ENCODE peak calls at places on chromosomes 11 and 22, in ten cellular contexts. Q, T, F, L, U, N, A, S, B and I are unnamed samples.

GRCh38 chr22:25827415-25827814 is 85.4 kb downstream of the MYO18B start:
- DNase-seq in Q (peak; percentile 36), T (no peak), F (no peak), L (no peak), U (no peak), N (no peak), A (no peak), S (no peak), B (no peak), I (no peak)

GRCh38 chr11:65817815-65818680 is 15.7 kb upstream of the SNX32 start:
- DNase-seq in Q (peak; percentile 86), T (peak; percentile 94), F (peak; percentile 90), L (peak; percentile 98), U (peak; percentile 94), N (peak; percentile 100), A (peak; percentile 99), S (peak; percentile 91), B (peak; percentile 97), I (peak; percentile 95)

GRCh38 chr11:121722431-121723256 is 269.9 kb upstream of the SORL1-AS1 start:
- DNase-seq in Q (peak; percentile 89), T (no peak), F (peak; percentile 73), L (no peak), U (no peak), N (peak; percentile 89), A (no peak), S (no peak), B (peak; percentile 16), I (peak; percentile 10)

GRCh38 chr22:33883561-33883960 is 36.7 kb downstream of the LARGE1 start:
- DNase-seq in Q (no peak), T (no peak), F (no peak), L (no peak), U (no peak), N (no peak), A (no peak), S (no peak), B (no peak), I (no peak)

GRCh38 chr22:29879738-29880137 is 3.2 kb upstream of the MTMR3 start:
- DNase-seq in Q (no peak), T (no peak), F (no peak), L (no peak), U (no peak), N (no peak), A (no peak), S (peak; percentile 71), B (no peak), I (no peak)

GRCh38 chr11:11946180-11946579 is 62.2 kb downstream of the DKK3 start:
- DNase-seq in Q (no peak), T (no peak), F (no peak), L (no peak), U (no peak), N (no peak), A (no peak), S (no peak), B (no peak), I (no peak)

GRCh38 chr11:1307998-1308744 is 1.3 kb downstream of the TOLLIP start:
- DNase-seq in Q (no peak), T (no peak), F (no peak), L (peak; percentile 15), U (no peak), N (no peak), A (peak; percentile 76), S (no peak), B (no peak), I (peak; percentile 17)

GRCh38 chr11:111334495-111335123 is 36.3 kb downstream of the POU2AF3 start:
- DNase-seq in Q (no peak), T (no peak), F (no peak), L (no peak), U (no peak), N (no peak), A (no peak), S (no peak), B (no peak), I (no peak)

GRCh38 chr22:41171996-41172395 is 33.1 kb upstream of the L3MBTL2 start:
- DNase-seq in Q (no peak), T (no peak), F (no peak), L (no peak), U (no peak), N (no peak), A (no peak), S (no peak), B (no peak), I (no peak)

GRCh38 chr11:92296138-92296515 is 71.5 kb downstream of the FAT3 start:
- DNase-seq in Q (no peak), T (no peak), F (no peak), L (no peak), U (no peak), N (no peak), A (no peak), S (no peak), B (no peak), I (no peak)

GRCh38 chr11:14644396-14645246 is 1.0 kb downstream of the PDE3B start:
- DNase-seq in Q (peak; percentile 53), T (peak; percentile 27), F (no peak), L (peak; percentile 11), U (no peak), N (peak; percentile 81), A (peak; percentile 92), S (no peak), B (peak; percentile 62), I (no peak)

GRCh38 chr11:69371731-69372588 is 78.0 kb downstream of the MYEOV start:
- DNase-seq in Q (no peak), T (no peak), F (peak; percentile 9), L (no peak), U (no peak), N (peak; percentile 65), A (peak; percentile 60), S (no peak), B (peak; percentile 12), I (no peak)

GRCh38 chr11:31943056-31943780 is 132.1 kb upstream of the PAX6 start:
- DNase-seq in Q (no peak), T (no peak), F (no peak), L (peak; percentile 51), U (no peak), N (no peak), A (no peak), S (no peak), B (peak; percentile 33), I (peak; percentile 34)

GRCh38 chr11:85347291-85347690 is 279.9 kb downstream of the DLG2 start:
- DNase-seq in Q (no peak), T (no peak), F (no peak), L (no peak), U (no peak), N (no peak), A (no peak), S (no peak), B (no peak), I (no peak)

GRCh38 chr11:2578934-2579280 is 120.9 kb downstream of the KCNQ1OT1 start:
- DNase-seq in Q (no peak), T (no peak), F (no peak), L (no peak), U (no peak), N (no peak), A (peak; percentile 43), S (no peak), B (no peak), I (no peak)

GRCh38 chr11:6557761-6558674 is 45.4 kb downstream of the RRP8 start:
- DNase-seq in Q (no peak), T (no peak), F (no peak), L (no peak), U (no peak), N (peak; percentile 45), A (peak; percentile 53), S (no peak), B (no peak), I (peak; percentile 8)

GRCh38 chr11:118153516-118153915 is 893 bp upstream of the SCN4B start:
- DNase-seq in Q (no peak), T (no peak), F (no peak), L (no peak), U (no peak), N (no peak), A (no peak), S (no peak), B (no peak), I (no peak)

GRCh38 chr11:17978553-17979287 is 34.1 kb downstream of the SERGEF start:
- DNase-seq in Q (peak; percentile 33), T (no peak), F (no peak), L (peak; percentile 51), U (no peak), N (no peak), A (no peak), S (peak; percentile 63), B (peak; percentile 46), I (peak; percentile 31)

GRCh38 chr22:30584441-30584840 is 7.3 kb downstream of the PES1 start:
- DNase-seq in Q (no peak), T (no peak), F (no peak), L (no peak), U (no peak), N (no peak), A (no peak), S (no peak), B (no peak), I (no peak)

GRCh38 chr22:44753189-44754042 is 1.0 kb downstream of the ARHGAP8 start:
- DNase-seq in Q (no peak), T (no peak), F (no peak), L (no peak), U (no peak), N (no peak), A (peak; percentile 24), S (no peak), B (no peak), I (no peak)

GRCh38 chr11:76237914-76238313 is 31.6 kb upstream of the WNT11 start:
- DNase-seq in Q (no peak), T (no peak), F (no peak), L (no peak), U (no peak), N (no peak), A (no peak), S (peak; percentile 30), B (no peak), I (no peak)

GRCh38 chr22:49838771-49839717 is 11.4 kb upstream of the BRD1 start:
- DNase-seq in Q (no peak), T (peak; percentile 73), F (no peak), L (peak; percentile 83), U (peak; percentile 80), N (peak; percentile 75), A (peak; percentile 89), S (no peak), B (peak; percentile 80), I (peak; percentile 71)

GRCh38 chr11:64619196-64619595 is 28.2 kb downstream of the SLC22A12 start:
- DNase-seq in Q (peak; percentile 73), T (no peak), F (no peak), L (no peak), U (no peak), N (no peak), A (no peak), S (no peak), B (no peak), I (no peak)

GRCh38 chr11:64131657-64132387 is 34.1 kb downstream of the MACROD1 start:
- DNase-seq in Q (no peak), T (no peak), F (no peak), L (no peak), U (no peak), N (no peak), A (no peak), S (no peak), B (no peak), I (no peak)

GRCh38 chr11:15688351-15688792 is 573.6 kb downstream of the INSC start:
- DNase-seq in Q (no peak), T (no peak), F (no peak), L (no peak), U (no peak), N (no peak), A (no peak), S (no peak), B (no peak), I (no peak)